ENCODE peak calls at places on chromosome 22, in four cellular contexts. C is aorta, G is A673, D is thyroid gland. N is an unnamed sample. For H3K36me3, the result is how much of the 10 kb centered on the place peaks cover.

GRCh38 chr22:33380789-33381530 is 322.8 kb upstream of the SYN3 start:
- DNase-seq in C (no peak), G (no peak), D (no peak), N (no peak)

GRCh38 chr22:39427751-39428596 is 28.4 kb downstream of the TAB1 start:
- DNase-seq in C (peak), G (no peak), D (no peak), N (no peak)

GRCh38 chr22:22248878-22249277 is 4.3 kb downstream of the VPREB1 start:
- DNase-seq in C (no peak), G (no peak), D (no peak), N (peak)

GRCh38 chr22:20434264-20434751 is 3.3 kb downstream of the SCARF2 start:
- DNase-seq in C (peak), G (no peak), D (no peak), N (no peak)

GRCh38 chr22:27668828-27669797 is 132.4 kb downstream of the MN1 start:
- DNase-seq in C (no peak), G (no peak), D (peak), N (no peak)

GRCh38 chr22:33361581-33361980 is 303.4 kb upstream of the SYN3 start:
- DNase-seq in C (no peak), G (no peak), D (no peak), N (no peak)

GRCh38 chr22:49033616-49034015 is 794.1 kb downstream of the BRD1 start:
- DNase-seq in C (peak), G (no peak), D (no peak), N (no peak)

GRCh38 chr22:23268877-23269276 is 88.6 kb downstream of the BCR start:
- DNase-seq in C (no peak), G (no peak), D (no peak), N (no peak)

GRCh38 chr22:22940961-22941605 is 53.5 kb downstream of the IGLL5 start:
- DNase-seq in C (peak), G (no peak), D (no peak), N (peak)

GRCh38 chr22:35039625-35040024 is 26.3 kb upstream of the ISX start:
- DNase-seq in C (no peak), G (no peak), D (no peak), N (no peak)

DNA sequence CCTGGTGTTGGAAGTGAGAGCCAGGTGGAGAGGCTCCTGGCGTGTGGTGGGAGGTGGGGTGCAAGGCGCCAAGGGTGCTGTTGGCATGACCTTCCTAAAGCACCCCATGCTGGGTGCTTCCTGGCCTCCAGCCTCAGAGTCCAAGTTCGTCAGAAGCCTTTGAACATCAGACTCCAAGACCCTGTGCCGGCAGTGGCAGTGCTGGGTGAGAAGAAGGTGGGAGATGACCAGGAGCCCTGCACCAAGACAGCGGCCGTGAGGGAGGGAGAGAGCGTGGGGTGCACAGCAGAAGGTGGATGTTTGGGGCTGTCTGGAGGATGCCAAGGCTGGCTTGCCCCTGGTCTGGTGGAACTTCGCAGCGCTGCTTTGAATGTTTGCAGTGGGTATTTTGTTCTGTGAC is 29.7 kb upstream of the PARVB start:
- DNase-seq in C (no peak), G (no peak), D (no peak), N (no peak)
- H3K36me3 ChIP-seq in C (under half), G (half or more), D (under half), N (half or more)

DNA sequence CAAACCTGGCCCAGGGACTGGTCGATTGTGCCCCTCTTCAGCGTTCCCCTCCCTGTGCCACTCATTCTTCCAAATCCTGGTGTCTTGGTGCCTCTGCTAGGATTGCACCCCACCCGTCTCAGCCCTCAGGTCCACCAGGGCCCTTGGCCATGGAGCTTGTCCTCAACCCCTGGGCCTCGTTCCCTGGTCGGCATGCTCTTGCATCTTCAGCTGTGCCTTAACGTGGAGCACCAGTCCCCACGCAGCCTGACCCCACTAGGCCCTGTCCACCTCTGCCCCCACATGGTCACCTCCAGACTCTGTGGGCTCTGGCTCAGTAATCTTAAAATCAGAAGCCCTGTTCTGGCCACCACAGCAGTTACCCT is 61.1 kb downstream of the OSBP2 start:
- DNase-seq in C (peak), G (no peak), D (no peak), N (no peak)
- H3K36me3 ChIP-seq in C (under half), G (under half), D (under half), N (under half)

GRCh38 chr22:29353860-29354259 is 34.5 kb downstream of the AP1B1 start:
- DNase-seq in C (no peak), G (no peak), D (no peak), N (no peak)

DNA sequence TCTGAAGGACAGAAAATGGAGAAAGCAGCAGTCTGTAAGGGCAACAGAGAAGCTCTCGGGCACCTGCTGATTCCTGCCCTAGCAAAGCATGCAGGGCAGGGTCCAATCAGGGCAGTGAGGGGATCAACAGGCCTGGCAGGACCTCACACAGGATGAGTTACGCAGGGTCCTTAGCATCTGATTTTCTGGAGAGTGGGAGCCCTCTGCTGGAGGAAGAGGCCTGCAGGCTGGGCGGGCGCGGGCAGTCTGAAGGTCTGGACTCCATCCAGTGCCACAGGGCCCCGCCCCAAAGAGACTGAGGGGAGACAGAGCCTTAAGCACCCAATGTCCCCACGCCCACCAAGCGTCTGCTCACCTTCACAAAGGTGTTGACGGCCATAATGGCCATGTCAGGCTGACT is 28.9 kb downstream of the AP1B1 start:
- DNase-seq in C (no peak), G (peak), D (peak), N (no peak)
- H3K36me3 ChIP-seq in C (under half), G (under half), D (under half), N (half or more)

GRCh38 chr22:45846952-45847351 is 130.0 kb downstream of the WNT7B start:
- DNase-seq in C (no peak), G (no peak), D (no peak), N (no peak)

GRCh38 chr22:45842141-45842831 is 134.7 kb downstream of the WNT7B start:
- DNase-seq in C (no peak), G (no peak), D (peak), N (no peak)

GRCh38 chr22:45844009-45844408 is 133.0 kb downstream of the WNT7B start:
- DNase-seq in C (no peak), G (no peak), D (no peak), N (no peak)

GRCh38 chr22:45844949-45845613 is 131.9 kb downstream of the WNT7B start:
- DNase-seq in C (no peak), G (no peak), D (no peak), N (no peak)

GRCh38 chr22:45843030-45843429 is 133.9 kb downstream of the WNT7B start:
- DNase-seq in C (no peak), G (no peak), D (no peak), N (no peak)
- H3K36me3 ChIP-seq in C (under half), G (under half), D (under half), N (half or more)

GRCh38 chr22:42772647-42773046 is 52.0 kb upstream of the A4GALT start:
- DNase-seq in C (no peak), G (no peak), D (no peak), N (no peak)
- H3K36me3 ChIP-seq in C (under half), G (under half), D (under half), N (under half)

DNA sequence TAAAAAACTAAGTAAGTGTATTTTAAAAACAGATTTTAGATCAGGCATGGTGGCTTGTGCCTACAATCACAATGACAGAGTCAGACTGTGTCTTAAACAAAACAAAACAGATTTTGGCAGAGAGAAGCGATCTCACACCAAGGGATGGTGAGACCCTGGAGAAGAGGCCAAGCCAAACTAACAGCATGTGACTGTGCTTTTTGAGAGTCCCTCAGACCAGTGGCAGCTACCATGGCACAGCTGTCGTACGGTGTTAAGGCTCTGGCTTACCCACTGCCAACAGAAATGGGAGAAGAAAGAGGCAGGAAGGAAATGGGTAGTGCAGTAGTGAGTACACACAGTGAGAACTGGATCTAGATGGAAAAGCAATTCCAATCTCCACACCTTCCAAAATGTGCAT is 60.6 kb downstream of the SGSM3 start:
- DNase-seq in C (no peak), G (no peak), D (peak), N (no peak)
- H3K36me3 ChIP-seq in C (under half), G (under half), D (under half), N (half or more)

DNA sequence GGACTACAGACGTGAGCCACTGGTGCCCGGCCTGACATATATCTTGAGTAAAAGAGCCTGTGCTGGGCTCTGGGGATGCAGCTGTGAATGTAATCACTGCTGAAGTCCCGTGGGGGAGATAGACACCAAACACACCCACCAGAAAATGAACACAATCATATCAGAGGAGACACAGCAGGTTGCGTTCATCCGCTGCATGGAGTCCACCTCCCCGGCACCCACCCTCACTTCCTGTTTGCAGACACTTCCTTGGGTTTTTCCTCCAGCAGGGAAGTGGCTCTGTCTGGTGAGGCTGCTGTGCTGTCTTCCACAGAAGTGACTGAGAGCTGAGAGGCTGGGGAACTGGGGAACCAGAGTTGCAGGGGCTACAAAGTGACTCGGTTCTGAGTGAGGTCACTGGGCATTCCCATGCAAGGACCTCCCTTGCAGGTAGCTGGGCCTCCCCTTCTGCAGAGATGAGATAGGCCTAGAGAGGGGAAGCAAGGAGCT is 7.2 kb downstream of the MICALL1 start:
- DNase-seq in C (no peak), G (no peak), D (no peak), N (no peak)
- H3K36me3 ChIP-seq in C (under half), G (under half), D (under half), N (under half)

GRCh38 chr22:46079093-46079860 is 71.0 kb upstream of the PPARA start:
- DNase-seq in C (peak), G (peak), D (no peak), N (no peak)
- H3K36me3 ChIP-seq in C (under half), G (half or more), D (under half), N (half or more)

N was measured in DND-41.